ENCODE peak calls at places on chromosomes 16 and 17, in six cellular contexts. T, I, G, X, A and K are unnamed samples.

GRCh38 chr17:79053251-79053925 is 21.2 kb upstream of the ENGASE start:
- DNase-seq in A (no peak), T (no peak), I (no peak), X (no peak), G (peak), K (no peak)

GRCh38 chr16:83849434-83849833 is 41.7 kb downstream of the HSBP1 start:
- DNase-seq in G (no peak), A (no peak), T (no peak), I (no peak), X (no peak), K (no peak)

GRCh38 chr16:13351651-13352217 is 450.3 kb downstream of the SHISA9 start:
- DNase-seq in T (no peak), G (no peak), A (no peak), I (no peak), X (no peak), K (no peak)

GRCh38 chr16:65098916-65099315 is 22.9 kb downstream of the CDH11 start:
- DNase-seq in T (no peak), G (no peak), I (no peak), A (no peak), X (no peak), K (no peak)

GRCh38 chr16:85464342-85465305 is 148.5 kb upstream of the GSE1 start:
- DNase-seq in A (no peak), X (no peak), T (no peak), G (no peak), I (no peak), K (no peak)

GRCh38 chr16:11105038-11105903 is 150.7 kb downstream of the SOCS1 start:
- DNase-seq in I (no peak), A (no peak), X (peak), T (peak), G (no peak), K (peak)

GRCh38 chr17:66405836-66406679 is 103.6 kb downstream of the PRKCA start:
- DNase-seq in T (no peak), I (no peak), X (peak), A (no peak), G (no peak), K (no peak)

GRCh38 chr17:30316736-30317135 is 17.1 kb downstream of the TMIGD1 start:
- DNase-seq in T (no peak), I (no peak), G (no peak), A (no peak), X (no peak), K (peak)

GRCh38 chr16:27784351-27785306 is 234.7 kb downstream of the KATNIP start:
- DNase-seq in I (no peak), A (no peak), T (no peak), X (no peak), G (no peak), K (no peak)

DNA sequence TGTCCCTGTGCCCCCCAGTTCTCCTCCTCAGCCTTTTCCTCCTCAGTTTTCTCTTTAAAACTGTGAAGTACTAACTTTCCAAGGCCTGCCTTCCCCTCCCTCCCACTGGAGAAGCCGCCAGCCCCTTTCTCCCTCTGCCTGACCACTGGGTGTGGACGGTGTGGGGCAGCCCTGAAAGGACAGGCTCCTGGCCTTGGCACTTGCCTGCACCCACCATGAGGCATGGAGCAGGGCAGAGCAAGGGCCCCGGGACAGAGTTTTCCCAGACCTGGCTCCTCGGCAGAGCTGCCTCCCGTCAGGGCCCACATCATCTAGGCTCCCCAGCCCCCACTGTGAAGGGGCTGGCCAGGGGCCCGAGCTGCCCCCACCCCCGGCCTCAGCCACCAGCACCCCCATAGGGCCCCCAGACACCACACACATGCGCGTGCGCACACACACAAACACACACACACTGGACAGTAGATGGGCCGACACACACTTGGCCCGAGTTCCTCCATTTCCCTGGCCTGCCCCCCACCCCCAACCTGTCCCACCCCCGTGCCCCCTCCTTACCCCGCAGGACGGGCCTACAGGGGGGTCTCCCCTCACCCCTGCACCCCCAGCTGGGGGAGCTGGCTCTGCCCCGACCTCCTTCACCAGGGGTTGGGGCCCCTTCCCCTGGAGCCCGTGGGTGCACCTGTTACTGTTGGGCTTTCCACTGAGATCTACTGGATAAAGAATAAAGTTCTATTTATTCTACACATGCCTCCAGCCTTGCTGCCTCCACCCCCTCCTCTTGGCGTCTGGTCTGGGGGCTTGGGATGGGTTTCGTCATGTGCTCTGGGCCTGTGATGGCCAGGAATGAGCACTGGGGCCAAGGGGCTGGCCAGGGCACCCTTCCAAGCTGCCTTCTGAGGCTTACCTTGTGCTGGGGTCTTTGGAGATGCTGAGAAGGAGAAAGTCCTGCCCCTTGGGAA is 7.4 kb downstream of the GJD3 start:
- DNase-seq in T (no peak), A (no peak), X (no peak), I (no peak), G (peak), K (no peak)
- TF ChIP-seq POLR2A in T (no peak), A (no peak), X (no peak), I (no peak), G (no peak), K (no peak)

DNA sequence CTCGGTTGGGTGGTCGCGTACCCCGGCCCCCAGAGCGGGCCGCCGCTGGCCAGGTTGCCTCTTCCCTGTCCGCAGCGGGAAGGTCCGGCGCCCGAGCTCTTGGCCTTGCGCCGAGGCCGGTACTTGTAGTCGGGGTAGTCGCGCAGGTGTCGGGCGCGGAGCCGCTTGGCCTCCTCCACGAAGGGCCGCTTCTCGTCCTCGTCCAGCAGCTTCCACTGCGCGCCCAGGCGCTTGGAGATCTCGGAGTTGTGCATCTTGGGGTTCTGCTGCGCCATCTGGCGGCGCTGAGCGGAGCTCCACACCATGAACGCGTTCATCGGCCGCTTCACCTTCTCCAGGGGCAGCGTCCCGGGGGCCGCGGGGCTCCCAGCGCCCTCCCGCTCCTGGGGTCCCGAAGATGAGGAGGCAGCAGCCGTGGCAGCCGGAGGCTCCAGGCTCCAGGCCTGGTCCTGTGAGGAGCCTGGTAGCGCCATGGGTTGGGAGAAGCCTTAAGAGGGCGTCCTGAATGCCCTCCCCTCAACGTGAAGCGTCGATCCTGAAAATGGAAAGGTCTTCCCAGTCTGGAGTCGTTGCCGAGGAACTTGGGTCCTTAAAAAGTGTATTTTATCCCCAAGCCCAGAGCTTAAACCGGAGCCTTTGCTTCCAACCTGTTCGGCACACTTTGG is 558 bp downstream of the SOX15 start:
- DNase-seq in G (peak), X (peak), T (peak), I (no peak), A (no peak), K (no peak)
- H3K4me3 ChIP-seq in G (no peak), X (no peak), T (peak), I (no peak), A (peak), K (no peak)

GRCh38 chr17:82095777-82096708 is 2.0 kb downstream of the FASN start:
- DNase-seq in T (no peak), G (no peak), X (no peak), I (no peak), A (no peak), K (peak)
- TF ChIP-seq POLR2A in T (no peak), G (no peak), X (no peak), I (no peak), A (no peak), K (no peak)

GRCh38 chr16:52545544-52546262 is 1.2 kb downstream of the TOX3 start:
- DNase-seq in G (no peak), I (no peak), A (no peak), X (no peak), T (no peak), K (no peak)

GRCh38 chr16:52547001-52547833 is at the start of gene TOX3:
- DNase-seq in X (peak), I (no peak), T (no peak), G (no peak), A (no peak), K (no peak)

GRCh38 chr16:52546291-52546941 is 527 bp downstream of the TOX3 start:
- DNase-seq in G (no peak), I (no peak), X (no peak), T (no peak), A (no peak), K (no peak)

GRCh38 chr16:52543654-52544053 is 3.3 kb downstream of the TOX3 start:
- DNase-seq in I (no peak), G (no peak), X (no peak), T (no peak), A (no peak), K (no peak)

GRCh38 chr16:52545157-52545543 is 1.8 kb downstream of the TOX3 start:
- DNase-seq in G (no peak), T (no peak), X (no peak), I (no peak), A (no peak), K (no peak)
- H3K4me3 ChIP-seq in G (no peak), T (peak), X (peak), I (no peak), A (peak), K (no peak)

DNA sequence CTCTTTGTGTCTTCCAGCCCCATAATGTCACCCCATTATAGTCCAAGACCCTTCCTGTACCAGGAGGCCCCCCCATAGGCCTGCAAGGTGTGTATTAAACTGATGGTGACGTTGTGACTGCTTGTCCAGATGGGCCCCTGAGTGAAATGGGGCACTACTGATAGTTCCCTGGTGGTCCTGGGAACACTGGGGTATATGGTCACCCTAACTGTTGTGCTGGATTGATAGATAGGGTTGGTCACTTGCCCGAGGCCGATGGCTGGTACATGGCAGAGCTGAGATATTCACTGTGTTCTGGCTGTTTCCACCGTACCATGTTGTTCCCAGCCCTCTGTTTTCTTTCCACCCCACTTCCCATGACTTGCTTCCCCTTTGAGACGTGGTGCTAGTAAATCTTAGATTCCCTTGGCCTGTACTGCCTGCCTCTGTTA is 4.3 kb downstream of the CNP start:
- DNase-seq in I (no peak), G (no peak), A (no peak), T (no peak), X (no peak), K (no peak)
- TF ChIP-seq POLR2A in I (no peak), G (no peak), A (no peak), T (no peak), X (no peak), K (no peak)

GRCh38 chr17:77197115-77197514 is 56.3 kb downstream of the SEC14L1 start:
- DNase-seq in I (no peak), G (no peak), A (no peak), T (no peak), X (no peak), K (no peak)

GRCh38 chr17:77193653-77194052 is 52.9 kb downstream of the SEC14L1 start:
- DNase-seq in T (no peak), A (no peak), I (no peak), G (no peak), X (no peak), K (no peak)

GRCh38 chr17:77191266-77191665 is 50.5 kb downstream of the SEC14L1 start:
- DNase-seq in T (no peak), G (no peak), I (no peak), X (no peak), A (no peak), K (no peak)

GRCh38 chr17:77196251-77196650 is 55.5 kb downstream of the SEC14L1 start:
- DNase-seq in G (no peak), A (no peak), X (no peak), I (no peak), T (no peak), K (no peak)

GRCh38 chr17:77194179-77194578 is 53.4 kb downstream of the SEC14L1 start:
- DNase-seq in I (no peak), T (no peak), A (no peak), G (no peak), X (no peak), K (no peak)
- H3K4me3 ChIP-seq in I (no peak), T (no peak), A (no peak), G (no peak), X (no peak), K (no peak)

GRCh38 chr17:5198472-5198871 is 6.8 kb upstream of the ZNF594 start:
- DNase-seq in G (no peak), X (no peak), T (no peak), I (no peak), A (no peak), K (no peak)
- TF ChIP-seq POLR2A in G (no peak), X (no peak), T (no peak), I (no peak), A (no peak), K (no peak)